ENCODE peak calls at places on chromosomes 7 and 10, in six cellular contexts. P, Z, O, H, V and L are unnamed samples.

GRCh38 chr7:22718200-22718711 is 8.7 kb upstream of the IL6 start:
- DNase-seq in P (no peak), Z (no peak), O (peak; percentile 97), H (no peak), V (no peak), L (no peak)

GRCh38 chr7:17986826-17987225 is 40.8 kb downstream of the PRPS1L1 start:
- DNase-seq in P (no peak), Z (no peak), O (peak; percentile 88), H (no peak), V (no peak), L (no peak)

GRCh38 chr10:61486738-61487396 is 33.7 kb upstream of the TMEM26 start:
- DNase-seq in P (no peak), Z (no peak), O (peak; percentile 52), H (no peak), V (no peak), L (no peak)

GRCh38 chr7:115023219-115023618 is 101.3 kb downstream of the MDFIC start:
- DNase-seq in P (no peak), Z (no peak), O (no peak), H (no peak), V (no peak), L (no peak)

GRCh38 chr10:79266092-79266491 is 81.2 kb upstream of the PPIF start:
- DNase-seq in P (no peak), Z (no peak), O (no peak), H (no peak), V (no peak), L (no peak)

GRCh38 chr10:92309273-92309672 is 18.3 kb downstream of the MARCHF5 start:
- DNase-seq in P (no peak), Z (no peak), O (no peak), H (no peak), V (no peak), L (no peak)

GRCh38 chr10:123666318-123667291 is at the start of gene GPR26:
- DNase-seq in P (no peak), Z (no peak), O (no peak), H (no peak), V (no peak), L (no peak)

GRCh38 chr10:88347022-88347421 is 236.1 kb downstream of the RNLS start:
- DNase-seq in P (no peak), Z (peak; percentile 46), O (no peak), H (no peak), V (no peak), L (no peak)

GRCh38 chr7:27204851-27205322 is 5.0 kb upstream of the HOXA13 start:
- DNase-seq in P (peak; percentile 64), Z (no peak), O (no peak), H (no peak), V (peak; percentile 53), L (peak; percentile 82)

GRCh38 chr7:140143997-140144396 is 32.8 kb downstream of the KDM7A start:
- DNase-seq in P (no peak), Z (no peak), O (no peak), H (no peak), V (no peak), L (no peak)

GRCh38 chr7:22357311-22358175 is 589 bp upstream of the RAPGEF5 start:
- DNase-seq in P (no peak), Z (no peak), O (peak; percentile 2), H (no peak), V (peak; percentile 58), L (no peak)

DNA sequence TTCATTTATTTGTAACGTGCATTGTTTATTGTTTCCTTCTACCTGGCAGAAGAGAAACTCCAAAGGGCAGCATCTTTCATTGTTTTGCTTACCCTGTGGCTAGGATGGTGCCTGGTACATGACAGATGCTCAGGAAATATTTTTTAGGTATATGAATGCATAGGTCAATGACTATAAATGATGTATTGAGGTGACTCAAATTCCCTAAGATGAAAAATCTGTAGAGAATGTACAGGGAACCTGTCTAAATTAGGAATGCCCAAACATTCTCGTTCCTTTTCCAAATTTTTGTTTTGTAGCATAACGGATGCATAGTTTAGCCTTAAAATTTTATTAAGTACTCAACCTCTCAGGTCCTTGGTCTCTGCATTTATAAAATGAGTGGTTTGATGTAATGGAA is 71.6 kb downstream of the NRP1 start:
- DNase-seq in P (no peak), Z (no peak), O (no peak), H (no peak), V (no peak), L (no peak)
- H3K4me3 ChIP-seq in P (no peak overlapping the region), Z (no peak overlapping the region), O (no peak overlapping the region), H (no peak overlapping the region), V (no peak overlapping the region), L (no peak overlapping the region)

DNA sequence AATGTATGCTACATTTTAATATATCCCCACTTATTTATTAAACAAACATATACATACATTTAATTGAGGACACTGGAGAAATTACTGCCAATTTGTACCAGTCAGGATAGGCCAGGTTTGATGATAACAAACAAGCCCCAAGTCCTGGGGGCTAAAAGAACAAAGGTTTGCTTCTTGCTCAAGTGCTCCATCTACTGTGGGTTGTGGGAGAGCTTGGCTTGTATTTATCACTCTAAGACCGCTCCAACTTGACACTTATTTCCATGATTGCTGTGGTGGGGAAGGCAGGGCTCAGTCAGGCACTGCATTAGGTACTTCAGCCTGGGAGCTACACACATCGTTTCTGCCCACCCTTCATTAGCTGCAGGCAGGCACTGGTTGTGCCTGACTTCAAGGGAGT is 136.6 kb upstream of the ZNF32 start:
- DNase-seq in P (no peak), Z (no peak), O (no peak), H (no peak), V (no peak), L (no peak)
- TF ChIP-seq CTCF in P (no peak), Z (no peak), O (no peak), H (no peak), V (no peak), L (no peak)

GRCh38 chr7:149856583-149856982 is 17.2 kb upstream of the ATP6V0E2 start:
- DNase-seq in P (no peak), Z (no peak), O (no peak), H (no peak), V (no peak), L (no peak)
- H3K27ac ChIP-seq in P (no peak overlapping the region), Z (no peak overlapping the region), O (no peak overlapping the region), H (no peak overlapping the region), V (no peak overlapping the region), L (no peak overlapping the region)

DNA sequence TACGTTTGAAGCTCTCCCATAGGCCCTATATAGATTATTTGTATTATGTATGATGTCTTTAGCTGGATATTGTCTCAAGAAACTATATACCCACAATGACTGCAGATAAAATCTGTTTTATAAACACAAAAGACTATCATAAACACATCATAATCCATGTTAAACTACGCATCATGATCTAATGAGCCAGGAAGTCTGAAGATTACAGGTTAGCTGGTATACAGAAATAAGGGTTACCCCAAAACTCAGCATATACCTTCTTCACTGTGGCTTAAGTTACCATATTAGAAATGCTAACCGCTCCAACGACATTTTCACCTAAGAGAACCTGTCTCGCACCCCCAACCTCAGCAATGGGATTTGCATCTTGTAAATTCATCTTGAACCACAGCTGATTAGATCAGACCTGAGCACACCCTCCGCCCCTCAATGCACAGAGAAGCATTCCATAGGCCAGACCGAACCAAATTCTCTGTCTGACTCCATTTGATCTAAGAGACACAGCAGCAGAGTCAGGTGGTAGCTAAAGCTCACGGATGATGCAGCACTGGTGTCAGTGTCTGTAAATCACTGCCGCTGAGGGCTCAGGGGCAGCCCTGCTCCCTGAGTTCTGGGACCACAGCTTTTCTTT is 124.9 kb downstream of the NPY start:
- DNase-seq in P (no peak), Z (no peak), O (no peak), H (no peak), V (no peak), L (no peak)
- H3K4me3 ChIP-seq in P (no peak overlapping the region), Z (no peak overlapping the region), O (no peak overlapping the region), H (no peak overlapping the region), V (no peak overlapping the region), L (no peak overlapping the region)

GRCh38 chr10:15901889-15902288 is 41.6 kb upstream of the MINDY3 start:
- DNase-seq in P (no peak), Z (no peak), O (no peak), H (no peak), V (no peak), L (no peak)

GRCh38 chr10:15896654-15897053 is 36.3 kb upstream of the MINDY3 start:
- DNase-seq in P (no peak), Z (no peak), O (no peak), H (no peak), V (no peak), L (no peak)

GRCh38 chr10:15897282-15897681 is 37.0 kb upstream of the MINDY3 start:
- DNase-seq in P (no peak), Z (no peak), O (peak; percentile 33), H (no peak), V (no peak), L (no peak)

DNA sequence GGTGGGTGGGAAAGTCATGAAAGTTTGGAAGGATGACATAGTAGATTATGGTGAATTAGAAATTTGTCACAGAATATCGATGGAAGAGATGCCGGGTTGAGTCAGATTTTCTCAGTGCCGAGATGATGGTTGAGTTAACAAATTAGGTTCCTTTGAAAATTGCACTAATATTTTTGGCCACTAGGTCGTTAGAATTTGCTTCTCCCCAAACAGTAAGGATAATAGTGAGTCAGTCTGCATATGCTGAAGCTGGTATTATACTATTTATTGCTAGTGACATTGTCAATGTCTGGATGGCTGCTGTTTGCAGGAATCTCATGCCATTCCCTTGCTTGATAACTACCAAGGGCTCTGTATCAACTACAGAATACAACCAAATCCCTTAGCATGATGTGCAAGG is 37.7 kb upstream of the MINDY3 start:
- DNase-seq in P (no peak), Z (no peak), O (peak; percentile 8), H (no peak), V (no peak), L (no peak)
- TF ChIP-seq CTCF in P (peak; percentile 19), Z (no peak), O (peak; percentile 17), H (no peak), V (no peak), L (no peak)

GRCh38 chr10:70380350-70381135 is 1.9 kb downstream of the LRRC20 start:
- DNase-seq in P (no peak), Z (no peak), O (no peak), H (no peak), V (no peak), L (no peak)
- H3K27ac ChIP-seq in P (no peak overlapping the region), Z (no peak overlapping the region), O (no peak overlapping the region), H (no peak overlapping the region), V (no peak overlapping the region), L (no peak overlapping the region)

GRCh38 chr7:128201690-128202085 is 39.4 kb upstream of the LEP start:
- DNase-seq in P (no peak), Z (no peak), O (no peak), H (no peak), V (no peak), L (no peak)
- H3K4me3 ChIP-seq in P (no peak overlapping the region), Z (no peak overlapping the region), O (no peak overlapping the region), H (peak overlapping the region; percentile 36), V (peak overlapping the region; percentile 26), L (no peak overlapping the region)

DNA sequence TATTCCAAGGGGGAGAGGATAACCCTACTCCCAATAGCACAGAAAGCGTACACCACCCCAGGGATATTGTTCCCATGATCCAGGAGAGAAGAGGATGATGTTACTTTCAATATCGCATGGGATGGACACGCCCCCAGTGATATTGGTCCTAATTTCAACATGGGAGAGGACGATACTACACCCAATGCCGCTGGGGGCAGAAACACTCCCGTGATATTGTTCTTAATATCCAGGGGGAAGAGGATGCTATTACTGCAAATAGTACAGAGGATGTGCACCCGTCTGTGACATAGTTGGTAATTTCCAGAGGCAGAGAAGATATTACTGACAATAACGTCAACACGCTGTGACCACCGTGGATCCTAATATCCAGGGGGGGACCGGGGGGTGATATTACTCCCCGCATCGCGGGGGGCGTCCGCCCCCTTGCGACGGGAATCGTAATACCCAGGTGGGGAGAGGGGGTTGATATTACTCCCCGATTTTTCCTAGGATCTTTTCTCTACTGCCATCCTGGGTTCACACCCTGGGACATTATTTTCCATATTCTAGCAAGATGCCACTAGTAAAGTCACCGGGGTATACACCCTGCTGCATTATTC is 16.6 kb downstream of the MEIG1 start:
- DNase-seq in P (no peak), Z (no peak), O (no peak), H (no peak), V (no peak), L (no peak)
- TF ChIP-seq CTCF in P (no peak), Z (no peak), O (peak; percentile 16), H (no peak), V (no peak), L (no peak)